ENCODE peak calls at places on chromosomes 5 and 9, in seven cellular contexts. V, Q, I, C, K, L and S are unnamed samples.

GRCh38 chr9:9091387-9091786 is 1291.8 kb upstream of the DMAC1 start:
- DNase-seq in L (no peak), Q (no peak), I (no peak), C (peak; percentile 46), V (no peak), K (no peak), S (no peak)

GRCh38 chr5:115069087-115069968 is 100.4 kb downstream of the TRIM36 start:
- DNase-seq in C (peak; percentile 82), Q (peak; percentile 58), L (peak; percentile 56), I (no peak), K (peak; percentile 18), V (no peak), S (peak; percentile 50)

GRCh38 chr5:60960591-60960990 is 15.6 kb downstream of the NDUFAF2 start:
- DNase-seq in C (peak; percentile 46), Q (peak; percentile 10), K (peak; percentile 20), V (no peak), I (no peak), L (peak; percentile 22), S (peak; percentile 21)

GRCh38 chr5:7271728-7272127 is 124.2 kb upstream of the ADCY2 start:
- DNase-seq in I (no peak), K (no peak), Q (no peak), V (no peak), C (peak; percentile 3), L (no peak), S (no peak)

GRCh38 chr9:107976767-107977166 is 487.2 kb upstream of the KLF4 start:
- DNase-seq in V (no peak), C (no peak), Q (no peak), I (no peak), K (no peak), L (peak; percentile 23), S (peak; percentile 83)

GRCh38 chr5:100800552-100800951 is 102.5 kb downstream of the ST8SIA4 start:
- DNase-seq in L (no peak), K (no peak), I (no peak), V (no peak), C (peak; percentile 2), Q (no peak), S (no peak)

GRCh38 chr5:145587308-145588071 is 247.7 kb downstream of the PRELID2 start:
- DNase-seq in K (peak; percentile 68), L (peak; percentile 75), Q (no peak), V (peak; percentile 73), C (peak; percentile 91), I (no peak), S (peak; percentile 49)

GRCh38 chr5:34487202-34487879 is 168.8 kb upstream of the RAI14 start:
- DNase-seq in I (no peak), Q (no peak), L (peak; percentile 75), C (peak; percentile 87), V (peak; percentile 100), K (peak; percentile 84), S (peak; percentile 49)

GRCh38 chr9:117034862-117035261 is 347.8 kb downstream of the TRIM32 start:
- DNase-seq in C (peak; percentile 46), I (no peak), K (no peak), Q (peak; percentile 70), L (peak; percentile 2), V (no peak), S (peak; percentile 64)

GRCh38 chr5:65721775-65722574 is at the start of the genes NLN and SGTB:
- DNase-seq in I (peak; percentile 76), L (peak; percentile 77), V (peak; percentile 44), Q (peak; percentile 97), K (peak; percentile 43), C (peak; percentile 94), S (peak; percentile 88)

GRCh38 chr9:115391166-115391825 is 273.3 kb upstream of the TNC start:
- DNase-seq in L (no peak), V (no peak), K (no peak), I (no peak), Q (no peak), C (no peak), S (no peak)

GRCh38 chr5:91176288-91177016 is 206.7 kb downstream of the ARRDC3 start:
- DNase-seq in Q (no peak), K (no peak), V (no peak), L (no peak), I (no peak), C (no peak), S (no peak)

GRCh38 chr5:119743927-119744326 is 114.6 kb downstream of the FAM170A start:
- DNase-seq in V (peak; percentile 37), Q (peak; percentile 55), C (peak; percentile 33), L (peak; percentile 37), I (no peak), K (peak; percentile 16), S (peak; percentile 39)

GRCh38 chr5:33781286-33781685 is 110.5 kb downstream of the ADAMTS12 start:
- DNase-seq in C (peak; percentile 64), K (no peak), Q (no peak), V (no peak), L (peak; percentile 95), I (no peak), S (peak; percentile 96)

GRCh38 chr5:72356361-72356760 is 36.2 kb downstream of the PTCD2 start:
- DNase-seq in C (no peak), Q (no peak), V (no peak), I (no peak), K (no peak), L (no peak), S (no peak)

GRCh38 chr9:109972026-109973005 is 192.3 kb downstream of the PALM2AKAP2 start:
- DNase-seq in K (no peak), C (no peak), Q (peak; percentile 22), I (no peak), V (no peak), L (peak; percentile 27), S (peak; percentile 41)

GRCh38 chr9:22170990-22171663 is 162.0 kb upstream of the CDKN2B start:
- DNase-seq in I (no peak), L (no peak), V (no peak), Q (no peak), C (no peak), K (no peak), S (no peak)

GRCh38 chr9:87793292-87793691 is 67.4 kb downstream of the CTSL start:
- DNase-seq in C (peak; percentile 38), K (peak; percentile 90), V (peak; percentile 92), L (peak; percentile 86), I (no peak), Q (no peak), S (peak; percentile 53)

GRCh38 chr5:45081082-45081481 is 272.3 kb downstream of the MRPS30 start:
- DNase-seq in L (no peak), Q (no peak), C (no peak), V (no peak), K (no peak), I (no peak), S (no peak)

GRCh38 chr5:55176176-55176818 is 3.3 kb upstream of the CDC20B start:
- DNase-seq in I (no peak), V (peak; percentile 48), C (peak; percentile 65), Q (peak; percentile 88), L (peak; percentile 75), K (no peak), S (peak; percentile 55)

GRCh38 chr5:65811004-65811403 is 89.0 kb downstream of the NLN start:
- DNase-seq in L (peak; percentile 26), I (no peak), V (peak; percentile 98), C (peak; percentile 46), K (no peak), Q (no peak), S (no peak)

GRCh38 chr9:108750656-108751175 is 105.1 kb downstream of the ACTL7B start:
- DNase-seq in C (no peak), V (peak; percentile 53), Q (no peak), K (no peak), L (no peak), I (no peak), S (no peak)

GRCh38 chr5:141338538-141339306 is at the start of gene PCDHGA2:
- DNase-seq in I (no peak), Q (peak; percentile 48), K (peak; percentile 23), L (peak; percentile 72), V (no peak), C (peak; percentile 41), S (no peak)

GRCh38 chr5:113663879-113664278 is 150.4 kb downstream of the YTHDC2 start:
- DNase-seq in V (no peak), L (peak; percentile 61), K (no peak), C (peak; percentile 22), Q (peak; percentile 45), I (no peak), S (peak; percentile 50)

GRCh38 chr9:87193925-87194380 is 246.6 kb upstream of the GAS1 start:
- DNase-seq in Q (no peak), L (peak; percentile 73), K (peak; percentile 87), C (peak; percentile 95), V (no peak), I (no peak), S (peak; percentile 83)

GRCh38 chr5:14213813-14214585 is 70.9 kb downstream of the TRIO start:
- DNase-seq in K (no peak), V (no peak), C (no peak), L (no peak), I (no peak), Q (no peak), S (no peak)

GRCh38 chr5:136123236-136123768 is 9.3 kb upstream of the SMAD5 start:
- DNase-seq in V (peak; percentile 93), L (peak; percentile 1), I (no peak), K (no peak), C (peak; percentile 22), Q (no peak), S (no peak)

GRCh38 chr9:129381481-129381957 is 203.5 kb upstream of the IER5L start:
- DNase-seq in K (no peak), L (no peak), C (no peak), V (no peak), Q (no peak), I (no peak), S (no peak)

GRCh38 chr9:126696091-126696763 is 82.5 kb downstream of the LMX1B start:
- DNase-seq in V (no peak), Q (peak; percentile 10), C (no peak), K (no peak), I (no peak), L (no peak), S (no peak)

GRCh38 chr9:125747765-125748510 is 765 bp downstream of the PBX3 start:
- DNase-seq in C (peak; percentile 59), V (no peak), K (no peak), Q (peak; percentile 40), I (no peak), L (peak; percentile 19), S (peak; percentile 49)

GRCh38 chr5:38607396-38607795 is 51.0 kb upstream of the LIFR start:
- DNase-seq in Q (no peak), C (peak; percentile 83), V (peak; percentile 59), K (peak; percentile 87), I (no peak), L (peak; percentile 92), S (peak; percentile 77)

GRCh38 chr9:132732326-132732725 is 62.1 kb downstream of the GTF3C4 start:
- DNase-seq in I (no peak), L (no peak), Q (no peak), C (peak; percentile 64), V (no peak), K (no peak), S (peak; percentile 8)